ENCODE peak calls at places on chromosomes 13 and 19, in six cellular contexts. C, F, T, P, M and O are unnamed samples.

GRCh38 chr13:112606125-112607001 is 18.4 kb upstream of the TUBGCP3 start:
- DNase-seq in C (peak), F (peak), T (peak), P (peak), M (peak), O (no peak)

GRCh38 chr19:12865746-12866415 is 15.4 kb downstream of the DNASE2 start:
- DNase-seq in C (no peak), F (no peak), T (no peak), P (no peak), M (no peak), O (no peak)

GRCh38 chr13:62246581-62246980 is 830.9 kb upstream of the PCDH20 start:
- DNase-seq in C (no peak), F (no peak), T (no peak), P (no peak), M (no peak), O (no peak)

GRCh38 chr13:105272660-105273631 is 1262.5 kb downstream of the EFNB2 start:
- DNase-seq in C (no peak), F (no peak), T (no peak), P (no peak), M (no peak), O (no peak)

GRCh38 chr19:28553764-28554163 is 659.2 kb downstream of the UQCRFS1 start:
- DNase-seq in C (no peak), F (no peak), T (no peak), P (no peak), M (no peak), O (no peak)

GRCh38 chr19:37564624-37565369 is 29.8 kb downstream of the ZNF571 start:
- DNase-seq in C (no peak), F (no peak), T (no peak), P (peak), M (no peak), O (no peak)

GRCh38 chr19:38023245-38023644 is 116.2 kb downstream of the SIPA1L3 start:
- DNase-seq in C (no peak), F (peak), T (no peak), P (peak), M (no peak), O (no peak)

GRCh38 chr13:20652946-20653345 is 50.6 kb upstream of the IL17D start:
- DNase-seq in C (no peak), F (no peak), T (no peak), P (no peak), M (no peak), O (no peak)

GRCh38 chr13:26785845-26786630 is 25.5 kb upstream of the GPR12 start:
- DNase-seq in C (no peak), F (no peak), T (no peak), P (no peak), M (peak), O (peak)

GRCh38 chr13:111488466-111489132 is 168.2 kb downstream of the TEX29 start:
- DNase-seq in C (no peak), F (no peak), T (no peak), P (no peak), M (no peak), O (no peak)

GRCh38 chr13:43763143-43763759 is 23.5 kb downstream of the ENOX1 start:
- DNase-seq in C (no peak), F (no peak), T (no peak), P (no peak), M (no peak), O (no peak)

GRCh38 chr13:44045179-44045562 is 165.5 kb downstream of the LACC1 start:
- DNase-seq in C (no peak), F (no peak), T (no peak), P (no peak), M (peak), O (no peak)

GRCh38 chr19:13633522-13633922 is 127.2 kb upstream of the CACNA1A start:
- DNase-seq in C (no peak), F (no peak), T (no peak), P (no peak), M (no peak), O (no peak)

GRCh38 chr13:69585656-69586055 is 522.0 kb upstream of the ATXN8OS start:
- DNase-seq in C (no peak), F (no peak), T (no peak), P (no peak), M (no peak), O (no peak)

GRCh38 chr19:29098863-29099481 is 114.0 kb downstream of the UQCRFS1 start:
- DNase-seq in C (peak), F (peak), T (peak), P (peak), M (peak), O (peak)

GRCh38 chr13:101291216-101291615 is 125.1 kb downstream of the NALCN start:
- DNase-seq in C (no peak), F (no peak), T (no peak), P (no peak), M (no peak), O (no peak)

GRCh38 chr19:18437481-18438330 is at the start of gene ISYNA1:
- DNase-seq in C (no peak), F (peak), T (no peak), P (peak), M (peak), O (no peak)

GRCh38 chr13:98581377-98581776 is 4.5 kb upstream of the STK24 start:
- DNase-seq in C (no peak), F (no peak), T (no peak), P (no peak), M (no peak), O (no peak)

GRCh38 chr13:29924951-29925350 is 74.5 kb upstream of the UBL3 start:
- DNase-seq in C (no peak), F (no peak), T (no peak), P (peak), M (peak), O (no peak)

GRCh38 chr19:30148803-30149202 is 206.8 kb downstream of the URI1 start:
- DNase-seq in C (no peak), F (no peak), T (no peak), P (no peak), M (no peak), O (no peak)

GRCh38 chr19:5953034-5953589 is 24.8 kb downstream of the RANBP3 start:
- DNase-seq in C (no peak), F (no peak), T (no peak), P (peak), M (no peak), O (no peak)

GRCh38 chr19:14560776-14561108 is 11.1 kb downstream of the NDUFB7 start:
- DNase-seq in C (no peak), F (no peak), T (no peak), P (no peak), M (no peak), O (no peak)

GRCh38 chr19:52522555-52522954 is 4.9 kb upstream of the ZNF808 start:
- DNase-seq in C (no peak), F (no peak), T (no peak), P (no peak), M (no peak), O (no peak)

GRCh38 chr13:77233159-77233558 is 93.7 kb downstream of the MYCBP2 start:
- DNase-seq in C (no peak), F (no peak), T (no peak), P (no peak), M (no peak), O (no peak)

GRCh38 chr19:56270676-56271075 is 1.9 kb upstream of the EDDM13 start:
- DNase-seq in C (no peak), F (no peak), T (peak), P (no peak), M (no peak), O (no peak)

GRCh38 chr19:44212865-44213346 is 574 bp downstream of the ZNF227 start:
- DNase-seq in C (no peak), F (peak), T (no peak), P (peak), M (no peak), O (peak)

GRCh38 chr13:99465454-99465853 is 35.8 kb upstream of the TM9SF2 start:
- DNase-seq in C (no peak), F (no peak), T (no peak), P (no peak), M (no peak), O (no peak)

GRCh38 chr13:33262069-33262487 is 23.5 kb downstream of the STARD13 start:
- DNase-seq in C (peak), F (no peak), T (no peak), P (no peak), M (no peak), O (no peak)

GRCh38 chr13:30841161-30841560 is 64.9 kb upstream of the MEDAG start:
- DNase-seq in C (no peak), F (no peak), T (no peak), P (no peak), M (no peak), O (peak)

GRCh38 chr19:4051175-4052101 is 15.3 kb downstream of the ZBTB7A start:
- DNase-seq in C (no peak), F (peak), T (peak), P (no peak), M (no peak), O (no peak)

DNA sequence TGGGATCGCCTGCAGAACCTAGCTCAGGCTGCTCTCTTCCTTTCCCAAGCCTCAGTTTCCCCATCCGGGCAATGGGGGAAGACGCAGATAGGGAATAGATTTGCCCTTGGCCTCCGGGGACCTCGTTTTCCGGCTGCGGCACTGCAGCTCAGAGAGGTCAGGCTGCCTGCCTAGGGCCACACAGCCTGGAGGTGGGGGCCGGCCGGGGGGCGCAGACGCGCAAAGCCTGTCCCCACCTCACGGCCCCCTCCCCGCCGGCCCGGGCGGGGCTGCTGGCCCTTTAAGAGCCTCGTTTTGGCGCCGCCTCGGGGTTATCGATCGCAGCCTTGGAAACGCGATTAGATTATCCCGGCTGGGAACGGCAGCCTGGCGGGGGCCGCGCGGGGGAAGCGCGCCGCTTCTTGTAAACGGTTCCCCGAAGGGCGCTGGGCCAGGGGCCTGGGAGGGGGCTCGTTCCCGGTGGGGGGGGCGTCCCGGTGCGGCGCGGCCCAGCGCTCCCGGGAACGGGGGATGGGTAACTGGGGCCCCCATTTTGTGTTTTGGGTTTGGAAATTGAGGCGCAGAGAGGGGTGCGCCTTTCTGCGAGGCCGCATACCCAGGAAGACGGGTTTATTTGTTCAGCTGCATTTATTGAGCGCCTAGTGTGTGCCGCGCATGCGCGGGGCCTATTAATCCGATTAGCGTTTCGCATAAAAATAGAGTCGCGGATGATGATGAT is 23.4 kb upstream of the TCF3 start:
- DNase-seq in C (no peak), F (no peak), T (no peak), P (no peak), M (peak), O (no peak)
- H3K4me3 ChIP-seq in C (no peak), F (no peak), T (no peak), P (no peak), M (no peak), O (no peak)

DNA sequence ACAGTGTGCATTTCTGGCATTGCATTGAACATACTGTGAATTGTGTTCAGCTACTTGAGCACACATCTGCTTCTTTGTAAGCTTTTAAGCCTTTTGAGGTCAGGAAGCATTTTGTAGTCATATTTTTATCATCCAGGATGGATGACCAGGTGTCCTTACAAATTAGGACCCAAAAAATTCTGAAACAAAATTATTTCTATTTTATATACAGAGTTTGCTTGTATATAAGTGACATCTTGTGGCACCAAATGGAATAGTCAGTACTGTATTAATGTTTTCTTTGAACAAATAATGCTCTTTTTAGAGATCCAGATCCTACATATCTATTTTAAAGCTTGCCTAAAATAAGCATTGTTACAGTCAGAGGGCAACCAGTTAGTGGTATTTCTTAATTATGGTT is 9.5 kb upstream of the SUPT20H start:
- DNase-seq in C (no peak), F (no peak), T (no peak), P (peak), M (no peak), O (no peak)
- TF ChIP-seq CTCF in C (no peak), F (no peak), T (no peak), P (peak), M (no peak), O (no peak)

DNA sequence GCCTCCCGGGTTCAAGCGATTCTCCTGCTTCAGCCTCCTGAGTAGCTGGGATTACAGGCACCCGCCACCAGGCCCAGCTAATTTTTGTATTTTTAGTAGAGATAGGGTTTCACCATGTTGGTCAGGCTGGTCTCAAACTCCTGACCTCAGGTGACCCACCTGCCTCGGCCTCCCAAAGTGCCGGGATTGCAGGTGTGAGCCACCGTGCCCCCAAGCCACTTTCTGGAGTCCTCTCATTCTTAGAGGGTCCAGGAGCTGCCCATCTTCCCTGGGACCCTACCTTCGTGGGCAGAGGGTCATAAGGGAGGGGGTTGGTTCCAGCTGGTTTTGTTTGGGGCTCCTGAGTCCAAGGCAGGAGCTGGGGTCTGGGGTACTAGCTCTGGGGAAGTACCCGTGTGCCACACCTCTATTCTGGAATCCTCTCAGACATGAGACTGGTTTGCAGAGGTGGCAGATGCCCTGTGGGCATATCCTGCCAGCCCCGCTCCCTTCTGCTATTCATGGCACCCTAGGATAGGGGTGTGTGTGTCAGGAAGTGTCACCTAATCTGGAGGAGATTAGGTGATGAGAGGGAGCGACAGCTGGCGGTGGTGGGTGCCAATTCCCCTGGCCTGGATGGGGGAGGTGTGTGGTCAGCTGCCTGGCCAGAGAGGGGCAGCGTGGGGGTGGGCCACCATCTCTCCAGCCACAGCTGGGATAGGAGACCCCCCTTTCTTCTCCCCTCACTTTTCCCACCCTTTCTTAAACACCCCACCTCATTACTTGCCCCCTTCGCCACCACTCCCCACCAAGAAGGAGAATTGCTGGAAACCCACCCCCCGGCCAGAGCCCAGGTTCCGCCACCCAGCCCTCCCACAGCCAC is 2.1 kb downstream of the PRMT1 start:
- DNase-seq in C (no peak), F (no peak), T (no peak), P (no peak), M (no peak), O (no peak)
- H3K4me3 ChIP-seq in C (no peak), F (no peak), T (no peak), P (no peak), M (no peak), O (peak)

GRCh38 chr13:52739468-52740071 is at the start of gene CNMD:
- DNase-seq in C (no peak), F (no peak), T (no peak), P (no peak), M (no peak), O (no peak)

GRCh38 chr13:52737451-52737850 is 2.2 kb downstream of the CNMD start:
- DNase-seq in C (no peak), F (no peak), T (no peak), P (no peak), M (no peak), O (no peak)

GRCh38 chr13:52737900-52738299 is 1.7 kb downstream of the CNMD start:
- DNase-seq in C (no peak), F (no peak), T (no peak), P (peak), M (no peak), O (no peak)

GRCh38 chr13:52736891-52737290 is 2.7 kb downstream of the CNMD start:
- DNase-seq in C (no peak), F (no peak), T (no peak), P (no peak), M (no peak), O (no peak)

GRCh38 chr13:52738719-52739467 is 727 bp downstream of the CNMD start:
- DNase-seq in C (peak), F (no peak), T (no peak), P (no peak), M (peak), O (no peak)
- TF ChIP-seq CTCF in C (peak), F (peak), T (peak), P (no peak), M (peak), O (peak)

DNA sequence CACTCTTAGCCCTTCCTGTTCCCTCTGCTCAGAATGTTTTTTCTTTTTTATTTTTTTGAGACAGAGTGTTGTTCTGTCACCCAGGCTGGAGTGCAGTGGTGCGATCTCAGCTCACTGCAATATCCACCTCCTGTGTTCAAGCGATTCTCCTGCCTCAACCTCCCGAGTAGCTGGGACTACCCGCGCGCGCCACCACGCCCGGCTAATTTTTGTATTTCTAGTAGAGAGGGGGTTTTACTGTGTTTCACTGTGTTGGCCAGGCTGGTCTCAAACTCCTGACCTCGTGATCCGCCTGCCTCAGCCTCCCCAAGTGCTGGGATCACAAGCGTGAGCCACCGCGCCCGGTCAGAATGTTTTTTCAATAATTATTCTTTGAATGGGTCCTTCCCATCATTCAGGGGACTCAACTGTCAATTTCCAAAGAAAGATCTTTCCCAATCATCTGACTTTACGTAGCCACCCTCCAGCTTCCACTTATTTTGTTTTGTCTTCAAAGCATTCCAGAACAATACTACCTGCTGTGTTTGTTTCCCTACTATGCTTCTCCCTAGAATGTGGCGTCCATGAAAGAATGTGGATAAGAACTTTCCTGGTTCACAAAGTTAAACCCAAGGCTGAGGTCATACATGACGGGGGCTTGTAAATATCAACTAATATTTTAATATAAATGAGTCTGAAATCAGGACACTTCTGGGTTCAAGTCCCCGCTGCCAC is 1.2 kb downstream of the NDUFA7 start:
- DNase-seq in C (no peak), F (no peak), T (no peak), P (no peak), M (no peak), O (no peak)
- H3K4me3 ChIP-seq in C (peak), F (peak), T (peak), P (peak), M (no peak), O (peak)

GRCh38 chr19:49639401-49640112 is 386 bp downstream of the RRAS start:
- DNase-seq in C (no peak), F (no peak), T (peak), P (no peak), M (no peak), O (no peak)

GRCh38 chr19:49643466-49643865 is 1.5 kb downstream of the SCAF1 start:
- DNase-seq in C (no peak), F (no peak), T (no peak), P (no peak), M (no peak), O (no peak)

GRCh38 chr19:49641688-49642487 is at the start of gene SCAF1:
- DNase-seq in C (peak), F (peak), T (peak), P (peak), M (peak), O (peak)

GRCh38 chr19:49640113-49640898 is at the start of gene RRAS:
- DNase-seq in C (peak), F (peak), T (peak), P (peak), M (peak), O (peak)

GRCh38 chr19:49642488-49643035 is 553 bp downstream of the SCAF1 start:
- DNase-seq in C (no peak), F (no peak), T (no peak), P (no peak), M (no peak), O (no peak)
- TF ChIP-seq CTCF in C (no peak), F (no peak), T (no peak), P (no peak), M (no peak), O (no peak)

GRCh38 chr19:45598267-45599011 is 3.6 kb downstream of the GPR4 start:
- DNase-seq in C (no peak), F (no peak), T (no peak), P (peak), M (peak), O (no peak)
- H3K4me3 ChIP-seq in C (peak), F (peak), T (no peak), P (peak), M (no peak), O (no peak)

GRCh38 chr13:75101997-75102720 is 379.8 kb downstream of the TBC1D4 start:
- DNase-seq in C (no peak), F (no peak), T (no peak), P (peak), M (no peak), O (no peak)
- TF ChIP-seq CTCF in C (no peak), F (peak), T (no peak), P (no peak), M (no peak), O (no peak)

GRCh38 chr19:54662730-54663129 is at the start of gene LILRB4:
- DNase-seq in C (no peak), F (no peak), T (peak), P (no peak), M (no peak), O (no peak)
- H3K4me3 ChIP-seq in C (peak), F (no peak), T (no peak), P (no peak), M (no peak), O (no peak)